ENCODE peak calls at places on chromosomes 2 and 18, in seven cellular contexts. One of them, this sample, is unnamed.

GRCh38 chr2:120594856-120595685 is 140.6 kb upstream of the GLI2 start:
- DNase-seq in aorta: no peak
- DNase-seq in endothelial cell: no peak
- DNase-seq in activated CD8-positive, alpha-beta T cell treated with anti-CD3 and anti-CD28 coated beads for 36 hours: no peak
- DNase-seq in left kidney: no peak
- DNase-seq in sciatic nerve: no peak
- DNase-seq in cardiac septum: no peak
- DNase-seq in this sample: no peak

GRCh38 chr18:71443726-71444480 is 1100.2 kb downstream of the CBLN2 start:
- DNase-seq in aorta: no peak
- DNase-seq in endothelial cell: no peak
- DNase-seq in activated CD8-positive, alpha-beta T cell treated with anti-CD3 and anti-CD28 coated beads for 36 hours: no peak
- DNase-seq in left kidney: peak; percentile 42
- DNase-seq in sciatic nerve: no peak
- DNase-seq in cardiac septum: no peak
- DNase-seq in this sample: no peak

GRCh38 chr2:222364280-222364895 is 60.0 kb upstream of the SGPP2 start:
- DNase-seq in aorta: no peak
- DNase-seq in endothelial cell: no peak
- DNase-seq in activated CD8-positive, alpha-beta T cell treated with anti-CD3 and anti-CD28 coated beads for 36 hours: no peak
- DNase-seq in left kidney: no peak
- DNase-seq in sciatic nerve: no peak
- DNase-seq in cardiac septum: no peak
- DNase-seq in this sample: no peak

GRCh38 chr2:161119483-161119882 is 40.7 kb upstream of the TANK start:
- DNase-seq in aorta: no peak
- DNase-seq in endothelial cell: no peak
- DNase-seq in activated CD8-positive, alpha-beta T cell treated with anti-CD3 and anti-CD28 coated beads for 36 hours: no peak
- DNase-seq in left kidney: no peak
- DNase-seq in sciatic nerve: no peak
- DNase-seq in cardiac septum: no peak
- DNase-seq in this sample: no peak

GRCh38 chr2:239725551-239725890 is 299.6 kb downstream of the NDUFA10 start:
- DNase-seq in aorta: peak; percentile 32
- DNase-seq in endothelial cell: no peak
- DNase-seq in activated CD8-positive, alpha-beta T cell treated with anti-CD3 and anti-CD28 coated beads for 36 hours: no peak
- DNase-seq in left kidney: no peak
- DNase-seq in sciatic nerve: peak; percentile 52
- DNase-seq in cardiac septum: peak; percentile 72
- DNase-seq in this sample: peak; percentile 86

GRCh38 chr18:6427281-6427680 is 12.6 kb upstream of the L3MBTL4 start:
- DNase-seq in aorta: no peak
- DNase-seq in endothelial cell: no peak
- DNase-seq in activated CD8-positive, alpha-beta T cell treated with anti-CD3 and anti-CD28 coated beads for 36 hours: no peak
- DNase-seq in left kidney: no peak
- DNase-seq in sciatic nerve: no peak
- DNase-seq in cardiac septum: no peak
- DNase-seq in this sample: no peak

GRCh38 chr2:227671170-227671887 is 4.7 kb downstream of the SCYGR5 start:
- DNase-seq in aorta: no peak
- DNase-seq in endothelial cell: no peak
- DNase-seq in activated CD8-positive, alpha-beta T cell treated with anti-CD3 and anti-CD28 coated beads for 36 hours: no peak
- DNase-seq in left kidney: no peak
- DNase-seq in sciatic nerve: no peak
- DNase-seq in cardiac septum: no peak
- DNase-seq in this sample: no peak

GRCh38 chr2:200223385-200223784 is 83.1 kb upstream of the SPATS2L start:
- DNase-seq in aorta: peak; percentile 48
- DNase-seq in endothelial cell: no peak
- DNase-seq in activated CD8-positive, alpha-beta T cell treated with anti-CD3 and anti-CD28 coated beads for 36 hours: no peak
- DNase-seq in left kidney: no peak
- DNase-seq in sciatic nerve: no peak
- DNase-seq in cardiac septum: no peak
- DNase-seq in this sample: no peak

GRCh38 chr2:85799215-85799956 is 45.6 kb downstream of the ATOH8 start:
- DNase-seq in aorta: no peak
- DNase-seq in endothelial cell: no peak
- DNase-seq in activated CD8-positive, alpha-beta T cell treated with anti-CD3 and anti-CD28 coated beads for 36 hours: peak; percentile 33
- DNase-seq in left kidney: no peak
- DNase-seq in sciatic nerve: no peak
- DNase-seq in cardiac septum: peak; percentile 76
- DNase-seq in this sample: peak; percentile 83

GRCh38 chr2:242052421-242052820 is 182.9 kb downstream of the RTP5 start:
- DNase-seq in aorta: peak; percentile 5
- DNase-seq in endothelial cell: no peak
- DNase-seq in activated CD8-positive, alpha-beta T cell treated with anti-CD3 and anti-CD28 coated beads for 36 hours: no peak
- DNase-seq in left kidney: no peak
- DNase-seq in sciatic nerve: peak; percentile 33
- DNase-seq in cardiac septum: no peak
- DNase-seq in this sample: peak; percentile 60

GRCh38 chr2:119367472-119368099 is 809 bp downstream of the DBI start:
- DNase-seq in aorta: peak; percentile 70
- DNase-seq in endothelial cell: peak; percentile 48
- DNase-seq in activated CD8-positive, alpha-beta T cell treated with anti-CD3 and anti-CD28 coated beads for 36 hours: peak; percentile 72
- DNase-seq in left kidney: peak; percentile 79
- DNase-seq in sciatic nerve: peak; percentile 74
- DNase-seq in cardiac septum: peak; percentile 84
- DNase-seq in this sample: no peak

GRCh38 chr2:31764169-31764568 is 183.4 kb upstream of the SRD5A2 start:
- DNase-seq in aorta: no peak
- DNase-seq in endothelial cell: no peak
- DNase-seq in activated CD8-positive, alpha-beta T cell treated with anti-CD3 and anti-CD28 coated beads for 36 hours: no peak
- DNase-seq in left kidney: peak; percentile 53
- DNase-seq in sciatic nerve: no peak
- DNase-seq in cardiac septum: no peak
- DNase-seq in this sample: no peak

GRCh38 chr2:145635706-145636427 is 1115.9 kb upstream of the ZEB2 start:
- DNase-seq in aorta: no peak
- DNase-seq in endothelial cell: no peak
- DNase-seq in activated CD8-positive, alpha-beta T cell treated with anti-CD3 and anti-CD28 coated beads for 36 hours: no peak
- DNase-seq in left kidney: no peak
- DNase-seq in sciatic nerve: no peak
- DNase-seq in cardiac septum: no peak
- DNase-seq in this sample: no peak

GRCh38 chr2:120747706-120748105 is 12.0 kb downstream of the GLI2 start:
- DNase-seq in aorta: no peak
- DNase-seq in endothelial cell: no peak
- DNase-seq in activated CD8-positive, alpha-beta T cell treated with anti-CD3 and anti-CD28 coated beads for 36 hours: no peak
- DNase-seq in left kidney: no peak
- DNase-seq in sciatic nerve: no peak
- DNase-seq in cardiac septum: no peak
- DNase-seq in this sample: no peak

GRCh38 chr2:232658217-232658785 is 24.9 kb downstream of the EFHD1 start:
- DNase-seq in aorta: no peak
- DNase-seq in endothelial cell: no peak
- DNase-seq in activated CD8-positive, alpha-beta T cell treated with anti-CD3 and anti-CD28 coated beads for 36 hours: no peak
- DNase-seq in left kidney: no peak
- DNase-seq in sciatic nerve: no peak
- DNase-seq in cardiac septum: no peak
- DNase-seq in this sample: no peak

GRCh38 chr2:175396696-175397095 is 215.2 kb upstream of the ATP5MC3 start:
- DNase-seq in aorta: no peak
- DNase-seq in endothelial cell: no peak
- DNase-seq in activated CD8-positive, alpha-beta T cell treated with anti-CD3 and anti-CD28 coated beads for 36 hours: no peak
- DNase-seq in left kidney: no peak
- DNase-seq in sciatic nerve: no peak
- DNase-seq in cardiac septum: no peak
- DNase-seq in this sample: no peak

GRCh38 chr2:65265090-65266045 is 37.7 kb downstream of the ACTR2 start:
- DNase-seq in aorta: no peak
- DNase-seq in endothelial cell: no peak
- DNase-seq in activated CD8-positive, alpha-beta T cell treated with anti-CD3 and anti-CD28 coated beads for 36 hours: peak; percentile 20
- DNase-seq in left kidney: peak; percentile 92
- DNase-seq in sciatic nerve: no peak
- DNase-seq in cardiac septum: no peak
- DNase-seq in this sample: no peak

GRCh38 chr2:37414470-37414949 is 70.1 kb downstream of the QPCT start:
- DNase-seq in aorta: no peak
- DNase-seq in endothelial cell: no peak
- DNase-seq in activated CD8-positive, alpha-beta T cell treated with anti-CD3 and anti-CD28 coated beads for 36 hours: no peak
- DNase-seq in left kidney: peak; percentile 85
- DNase-seq in sciatic nerve: no peak
- DNase-seq in cardiac septum: no peak
- DNase-seq in this sample: no peak

GRCh38 chr2:216635171-216635570 is 2.0 kb downstream of the IGFBP2 start:
- DNase-seq in aorta: no peak
- DNase-seq in endothelial cell: no peak
- DNase-seq in activated CD8-positive, alpha-beta T cell treated with anti-CD3 and anti-CD28 coated beads for 36 hours: peak; percentile 43
- DNase-seq in left kidney: peak; percentile 46
- DNase-seq in sciatic nerve: no peak
- DNase-seq in cardiac septum: no peak
- DNase-seq in this sample: no peak

GRCh38 chr2:37635359-37636208 is 35.9 kb downstream of the CDC42EP3 start:
- DNase-seq in aorta: peak; percentile 65
- DNase-seq in endothelial cell: no peak
- DNase-seq in activated CD8-positive, alpha-beta T cell treated with anti-CD3 and anti-CD28 coated beads for 36 hours: peak; percentile 87
- DNase-seq in left kidney: no peak
- DNase-seq in sciatic nerve: no peak
- DNase-seq in cardiac septum: peak; percentile 78
- DNase-seq in this sample: no peak

GRCh38 chr2:95295376-95295775 is 1.8 kb upstream of the KCNIP3 start:
- DNase-seq in aorta: no peak
- DNase-seq in endothelial cell: no peak
- DNase-seq in activated CD8-positive, alpha-beta T cell treated with anti-CD3 and anti-CD28 coated beads for 36 hours: no peak
- DNase-seq in left kidney: no peak
- DNase-seq in sciatic nerve: no peak
- DNase-seq in cardiac septum: no peak
- DNase-seq in this sample: no peak

GRCh38 chr2:237860273-237860935 is 981 bp downstream of the RAMP1 start:
- DNase-seq in aorta: no peak
- DNase-seq in endothelial cell: no peak
- DNase-seq in activated CD8-positive, alpha-beta T cell treated with anti-CD3 and anti-CD28 coated beads for 36 hours: no peak
- DNase-seq in left kidney: no peak
- DNase-seq in sciatic nerve: no peak
- DNase-seq in cardiac septum: no peak
- DNase-seq in this sample: peak; percentile 72

GRCh38 chr18:27860701-27861107 is 316.2 kb downstream of the CDH2 start:
- DNase-seq in aorta: no peak
- DNase-seq in endothelial cell: no peak
- DNase-seq in activated CD8-positive, alpha-beta T cell treated with anti-CD3 and anti-CD28 coated beads for 36 hours: no peak
- DNase-seq in left kidney: peak; percentile 54
- DNase-seq in sciatic nerve: no peak
- DNase-seq in cardiac septum: no peak
- DNase-seq in this sample: no peak

GRCh38 chr2:158269143-158269542 is 167.5 kb downstream of the UPP2 start:
- DNase-seq in aorta: no peak
- DNase-seq in endothelial cell: no peak
- DNase-seq in activated CD8-positive, alpha-beta T cell treated with anti-CD3 and anti-CD28 coated beads for 36 hours: no peak
- DNase-seq in left kidney: no peak
- DNase-seq in sciatic nerve: no peak
- DNase-seq in cardiac septum: no peak
- DNase-seq in this sample: no peak

GRCh38 chr2:120722603-120723421 is 12.9 kb upstream of the GLI2 start:
- DNase-seq in aorta: no peak
- DNase-seq in endothelial cell: no peak
- DNase-seq in activated CD8-positive, alpha-beta T cell treated with anti-CD3 and anti-CD28 coated beads for 36 hours: no peak
- DNase-seq in left kidney: no peak
- DNase-seq in sciatic nerve: peak; percentile 19
- DNase-seq in cardiac septum: peak; percentile 66
- DNase-seq in this sample: peak; percentile 55

GRCh38 chr2:184597571-184597980 is 753 bp upstream of the ZNF804A start:
- DNase-seq in aorta: peak; percentile 51
- DNase-seq in endothelial cell: peak; percentile 21
- DNase-seq in activated CD8-positive, alpha-beta T cell treated with anti-CD3 and anti-CD28 coated beads for 36 hours: no peak
- DNase-seq in left kidney: peak; percentile 70
- DNase-seq in sciatic nerve: no peak
- DNase-seq in cardiac septum: peak; percentile 76
- DNase-seq in this sample: no peak

GRCh38 chr2:88452980-88453582 is 588 bp upstream of the FOXI3 start:
- DNase-seq in aorta: no peak
- DNase-seq in endothelial cell: peak; percentile 13
- DNase-seq in activated CD8-positive, alpha-beta T cell treated with anti-CD3 and anti-CD28 coated beads for 36 hours: peak; percentile 2
- DNase-seq in left kidney: peak; percentile 56
- DNase-seq in sciatic nerve: no peak
- DNase-seq in cardiac septum: no peak
- DNase-seq in this sample: peak; percentile 33

GRCh38 chr2:215681799-215682594 is 246.1 kb upstream of the FN1 start:
- DNase-seq in aorta: no peak
- DNase-seq in endothelial cell: no peak
- DNase-seq in activated CD8-positive, alpha-beta T cell treated with anti-CD3 and anti-CD28 coated beads for 36 hours: no peak
- DNase-seq in left kidney: no peak
- DNase-seq in sciatic nerve: no peak
- DNase-seq in cardiac septum: no peak
- DNase-seq in this sample: no peak

GRCh38 chr2:3662239-3662638 is 4.2 kb downstream of the ALLC start:
- DNase-seq in aorta: no peak
- DNase-seq in endothelial cell: no peak
- DNase-seq in activated CD8-positive, alpha-beta T cell treated with anti-CD3 and anti-CD28 coated beads for 36 hours: no peak
- DNase-seq in left kidney: no peak
- DNase-seq in sciatic nerve: no peak
- DNase-seq in cardiac septum: no peak
- DNase-seq in this sample: no peak

GRCh38 chr2:2527162-2527561 is 196.1 kb upstream of the MYT1L start:
- DNase-seq in aorta: no peak
- DNase-seq in endothelial cell: no peak
- DNase-seq in activated CD8-positive, alpha-beta T cell treated with anti-CD3 and anti-CD28 coated beads for 36 hours: no peak
- DNase-seq in left kidney: no peak
- DNase-seq in sciatic nerve: no peak
- DNase-seq in cardiac septum: no peak
- DNase-seq in this sample: peak; percentile 24

GRCh38 chr18:53458944-53459580 is 765.4 kb downstream of the MBD2 start:
- DNase-seq in aorta: no peak
- DNase-seq in endothelial cell: peak; percentile 17
- DNase-seq in activated CD8-positive, alpha-beta T cell treated with anti-CD3 and anti-CD28 coated beads for 36 hours: no peak
- DNase-seq in left kidney: peak; percentile 1
- DNase-seq in sciatic nerve: no peak
- DNase-seq in cardiac septum: no peak
- DNase-seq in this sample: no peak

GRCh38 chr18:13232060-13232917 is 13.7 kb downstream of the LDLRAD4 start:
- DNase-seq in aorta: no peak
- DNase-seq in endothelial cell: no peak
- DNase-seq in activated CD8-positive, alpha-beta T cell treated with anti-CD3 and anti-CD28 coated beads for 36 hours: no peak
- DNase-seq in left kidney: no peak
- DNase-seq in sciatic nerve: peak; percentile 62
- DNase-seq in cardiac septum: no peak
- DNase-seq in this sample: no peak